ENCODE peak calls at places on chromosomes 4 and X, in eight cellular contexts. One of them, this sample, is unnamed.

GRCh38 chr4:13985824-13986223 is 358.3 kb upstream of the BOD1L1 start:
- DNase-seq in stimulated activated CD4-positive, alpha-beta T cell treated with anti-CD3 and anti-CD28 coated beads, Interleukin-1b, Interleukin-23, amount 100 ng/mL, for 4 hours: no peak
- DNase-seq in D341Med: no peak
- DNase-seq in right atrium auricular region: no peak
- DNase-seq in iris pigment epithelial cell: peak
- DNase-seq in type B pancreatic cell: no peak
- DNase-seq in IMR-90: peak
- DNase-seq in EL: no peak
- DNase-seq in this sample: peak

GRCh38 chrX:623599-624323 is 6.8 kb upstream of the SHOX start:
- DNase-seq in stimulated activated CD4-positive, alpha-beta T cell treated with anti-CD3 and anti-CD28 coated beads, Interleukin-1b, Interleukin-23, amount 100 ng/mL, for 4 hours: no peak
- DNase-seq in D341Med: peak
- DNase-seq in right atrium auricular region: peak
- DNase-seq in iris pigment epithelial cell: peak
- DNase-seq in type B pancreatic cell: no peak
- DNase-seq in IMR-90: no peak
- DNase-seq in EL: peak
- DNase-seq in this sample: no peak

GRCh38 chrX:70878925-70879324 is 29.6 kb downstream of the TEX11 start:
- DNase-seq in stimulated activated CD4-positive, alpha-beta T cell treated with anti-CD3 and anti-CD28 coated beads, Interleukin-1b, Interleukin-23, amount 100 ng/mL, for 4 hours: no peak
- DNase-seq in D341Med: no peak
- DNase-seq in right atrium auricular region: no peak
- DNase-seq in iris pigment epithelial cell: no peak
- DNase-seq in type B pancreatic cell: no peak
- DNase-seq in IMR-90: no peak
- DNase-seq in EL: no peak
- DNase-seq in this sample: no peak

GRCh38 chr4:82891728-82892466 is 944 bp upstream of the SEC31A start:
- DNase-seq in stimulated activated CD4-positive, alpha-beta T cell treated with anti-CD3 and anti-CD28 coated beads, Interleukin-1b, Interleukin-23, amount 100 ng/mL, for 4 hours: no peak
- DNase-seq in D341Med: no peak
- DNase-seq in right atrium auricular region: no peak
- DNase-seq in iris pigment epithelial cell: peak
- DNase-seq in type B pancreatic cell: no peak
- DNase-seq in IMR-90: peak
- DNase-seq in EL: peak
- DNase-seq in this sample: peak

GRCh38 chrX:21993265-21993664 is 38.9 kb upstream of the PHEX start:
- DNase-seq in stimulated activated CD4-positive, alpha-beta T cell treated with anti-CD3 and anti-CD28 coated beads, Interleukin-1b, Interleukin-23, amount 100 ng/mL, for 4 hours: no peak
- DNase-seq in D341Med: no peak
- DNase-seq in right atrium auricular region: no peak
- DNase-seq in iris pigment epithelial cell: no peak
- DNase-seq in type B pancreatic cell: no peak
- DNase-seq in IMR-90: no peak
- DNase-seq in EL: no peak
- DNase-seq in this sample: no peak

GRCh38 chrX:136608295-136608933 is 39.5 kb upstream of the CD40LG start:
- DNase-seq in stimulated activated CD4-positive, alpha-beta T cell treated with anti-CD3 and anti-CD28 coated beads, Interleukin-1b, Interleukin-23, amount 100 ng/mL, for 4 hours: peak
- DNase-seq in D341Med: peak
- DNase-seq in right atrium auricular region: no peak
- DNase-seq in iris pigment epithelial cell: peak
- DNase-seq in type B pancreatic cell: no peak
- DNase-seq in IMR-90: no peak
- DNase-seq in EL: no peak
- DNase-seq in this sample: peak

GRCh38 chrX:63764946-63765345 is 20.1 kb downstream of the ARHGEF9 start:
- DNase-seq in stimulated activated CD4-positive, alpha-beta T cell treated with anti-CD3 and anti-CD28 coated beads, Interleukin-1b, Interleukin-23, amount 100 ng/mL, for 4 hours: no peak
- DNase-seq in D341Med: no peak
- DNase-seq in right atrium auricular region: no peak
- DNase-seq in iris pigment epithelial cell: peak
- DNase-seq in type B pancreatic cell: no peak
- DNase-seq in IMR-90: peak
- DNase-seq in EL: peak
- DNase-seq in this sample: peak

GRCh38 chr4:17447675-17448298 is 64.1 kb downstream of the QDPR start:
- DNase-seq in stimulated activated CD4-positive, alpha-beta T cell treated with anti-CD3 and anti-CD28 coated beads, Interleukin-1b, Interleukin-23, amount 100 ng/mL, for 4 hours: no peak
- DNase-seq in D341Med: peak
- DNase-seq in right atrium auricular region: no peak
- DNase-seq in iris pigment epithelial cell: peak
- DNase-seq in type B pancreatic cell: no peak
- DNase-seq in IMR-90: peak
- DNase-seq in EL: peak
- DNase-seq in this sample: peak

GRCh38 chr4:40227284-40227683 is 30.5 kb downstream of the RHOH start:
- DNase-seq in stimulated activated CD4-positive, alpha-beta T cell treated with anti-CD3 and anti-CD28 coated beads, Interleukin-1b, Interleukin-23, amount 100 ng/mL, for 4 hours: peak
- DNase-seq in D341Med: no peak
- DNase-seq in right atrium auricular region: no peak
- DNase-seq in iris pigment epithelial cell: no peak
- DNase-seq in type B pancreatic cell: no peak
- DNase-seq in IMR-90: no peak
- DNase-seq in EL: no peak
- DNase-seq in this sample: no peak

GRCh38 chr4:117164338-117164737 is 79.0 kb upstream of the TRAM1L1 start:
- DNase-seq in stimulated activated CD4-positive, alpha-beta T cell treated with anti-CD3 and anti-CD28 coated beads, Interleukin-1b, Interleukin-23, amount 100 ng/mL, for 4 hours: no peak
- DNase-seq in D341Med: no peak
- DNase-seq in right atrium auricular region: no peak
- DNase-seq in iris pigment epithelial cell: no peak
- DNase-seq in type B pancreatic cell: no peak
- DNase-seq in IMR-90: no peak
- DNase-seq in EL: no peak
- DNase-seq in this sample: no peak

GRCh38 chr4:77152421-77152820 is 4.6 kb upstream of the CCNG2 start:
- DNase-seq in stimulated activated CD4-positive, alpha-beta T cell treated with anti-CD3 and anti-CD28 coated beads, Interleukin-1b, Interleukin-23, amount 100 ng/mL, for 4 hours: no peak
- DNase-seq in D341Med: no peak
- DNase-seq in right atrium auricular region: no peak
- DNase-seq in iris pigment epithelial cell: peak
- DNase-seq in type B pancreatic cell: no peak
- DNase-seq in IMR-90: peak
- DNase-seq in EL: no peak
- DNase-seq in this sample: peak

GRCh38 chr4:172009461-172009860 is 196.3 kb downstream of the GALNTL6 start:
- DNase-seq in stimulated activated CD4-positive, alpha-beta T cell treated with anti-CD3 and anti-CD28 coated beads, Interleukin-1b, Interleukin-23, amount 100 ng/mL, for 4 hours: no peak
- DNase-seq in D341Med: no peak
- DNase-seq in right atrium auricular region: no peak
- DNase-seq in iris pigment epithelial cell: no peak
- DNase-seq in type B pancreatic cell: no peak
- DNase-seq in IMR-90: no peak
- DNase-seq in EL: no peak
- DNase-seq in this sample: no peak

GRCh38 chrX:111823068-111823467 is 52.9 kb upstream of the TRPC5OS start:
- DNase-seq in stimulated activated CD4-positive, alpha-beta T cell treated with anti-CD3 and anti-CD28 coated beads, Interleukin-1b, Interleukin-23, amount 100 ng/mL, for 4 hours: no peak
- DNase-seq in D341Med: peak
- DNase-seq in right atrium auricular region: no peak
- DNase-seq in iris pigment epithelial cell: no peak
- DNase-seq in type B pancreatic cell: no peak
- DNase-seq in IMR-90: peak
- DNase-seq in EL: no peak
- DNase-seq in this sample: no peak

GRCh38 chrX:132292753-132293152 is 73.5 kb upstream of the RAP2C start:
- DNase-seq in stimulated activated CD4-positive, alpha-beta T cell treated with anti-CD3 and anti-CD28 coated beads, Interleukin-1b, Interleukin-23, amount 100 ng/mL, for 4 hours: no peak
- DNase-seq in D341Med: peak
- DNase-seq in right atrium auricular region: no peak
- DNase-seq in iris pigment epithelial cell: peak
- DNase-seq in type B pancreatic cell: no peak
- DNase-seq in IMR-90: peak
- DNase-seq in EL: peak
- DNase-seq in this sample: peak

GRCh38 chr4:64174247-64174882 is 234.9 kb downstream of the TECRL start:
- DNase-seq in stimulated activated CD4-positive, alpha-beta T cell treated with anti-CD3 and anti-CD28 coated beads, Interleukin-1b, Interleukin-23, amount 100 ng/mL, for 4 hours: no peak
- DNase-seq in D341Med: no peak
- DNase-seq in right atrium auricular region: no peak
- DNase-seq in iris pigment epithelial cell: no peak
- DNase-seq in type B pancreatic cell: no peak
- DNase-seq in IMR-90: no peak
- DNase-seq in EL: no peak
- DNase-seq in this sample: no peak

GRCh38 chr4:139809207-139810157 is 143.9 kb downstream of the MGST2 start:
- DNase-seq in stimulated activated CD4-positive, alpha-beta T cell treated with anti-CD3 and anti-CD28 coated beads, Interleukin-1b, Interleukin-23, amount 100 ng/mL, for 4 hours: no peak
- DNase-seq in D341Med: no peak
- DNase-seq in right atrium auricular region: no peak
- DNase-seq in iris pigment epithelial cell: no peak
- DNase-seq in type B pancreatic cell: no peak
- DNase-seq in IMR-90: no peak
- DNase-seq in EL: no peak
- DNase-seq in this sample: no peak

GRCh38 chr4:141098163-141098562 is 35.1 kb downstream of the RNF150 start:
- DNase-seq in stimulated activated CD4-positive, alpha-beta T cell treated with anti-CD3 and anti-CD28 coated beads, Interleukin-1b, Interleukin-23, amount 100 ng/mL, for 4 hours: no peak
- DNase-seq in D341Med: no peak
- DNase-seq in right atrium auricular region: no peak
- DNase-seq in iris pigment epithelial cell: no peak
- DNase-seq in type B pancreatic cell: no peak
- DNase-seq in IMR-90: no peak
- DNase-seq in EL: no peak
- DNase-seq in this sample: no peak

GRCh38 chrX:46965125-46965758 is 53.0 kb downstream of the JADE3 start:
- DNase-seq in stimulated activated CD4-positive, alpha-beta T cell treated with anti-CD3 and anti-CD28 coated beads, Interleukin-1b, Interleukin-23, amount 100 ng/mL, for 4 hours: no peak
- DNase-seq in D341Med: no peak
- DNase-seq in right atrium auricular region: no peak
- DNase-seq in iris pigment epithelial cell: peak
- DNase-seq in type B pancreatic cell: no peak
- DNase-seq in IMR-90: peak
- DNase-seq in EL: peak
- DNase-seq in this sample: peak

GRCh38 chr4:1012031-1012739 is 759 bp downstream of the FGFRL1 start:
- DNase-seq in stimulated activated CD4-positive, alpha-beta T cell treated with anti-CD3 and anti-CD28 coated beads, Interleukin-1b, Interleukin-23, amount 100 ng/mL, for 4 hours: no peak
- DNase-seq in D341Med: peak
- DNase-seq in right atrium auricular region: no peak
- DNase-seq in iris pigment epithelial cell: peak
- DNase-seq in type B pancreatic cell: no peak
- DNase-seq in IMR-90: no peak
- DNase-seq in EL: peak
- DNase-seq in this sample: no peak

GRCh38 chr4:53313510-53313909 is 52.4 kb downstream of the SCFD2 start:
- DNase-seq in stimulated activated CD4-positive, alpha-beta T cell treated with anti-CD3 and anti-CD28 coated beads, Interleukin-1b, Interleukin-23, amount 100 ng/mL, for 4 hours: no peak
- DNase-seq in D341Med: peak
- DNase-seq in right atrium auricular region: no peak
- DNase-seq in iris pigment epithelial cell: peak
- DNase-seq in type B pancreatic cell: no peak
- DNase-seq in IMR-90: peak
- DNase-seq in EL: peak
- DNase-seq in this sample: peak

GRCh38 chr4:10120943-10121567 is 4.5 kb upstream of the WDR1 start:
- DNase-seq in stimulated activated CD4-positive, alpha-beta T cell treated with anti-CD3 and anti-CD28 coated beads, Interleukin-1b, Interleukin-23, amount 100 ng/mL, for 4 hours: no peak
- DNase-seq in D341Med: no peak
- DNase-seq in right atrium auricular region: no peak
- DNase-seq in iris pigment epithelial cell: no peak
- DNase-seq in type B pancreatic cell: no peak
- DNase-seq in IMR-90: no peak
- DNase-seq in EL: no peak
- DNase-seq in this sample: no peak

GRCh38 chr4:152539556-152540292 is 3.8 kb upstream of the FBXW7 start:
- DNase-seq in stimulated activated CD4-positive, alpha-beta T cell treated with anti-CD3 and anti-CD28 coated beads, Interleukin-1b, Interleukin-23, amount 100 ng/mL, for 4 hours: no peak
- DNase-seq in D341Med: no peak
- DNase-seq in right atrium auricular region: no peak
- DNase-seq in iris pigment epithelial cell: no peak
- DNase-seq in type B pancreatic cell: no peak
- DNase-seq in IMR-90: no peak
- DNase-seq in EL: no peak
- DNase-seq in this sample: no peak

GRCh38 chrX:43121637-43122036 is 343.7 kb upstream of the PPP1R2C start:
- DNase-seq in stimulated activated CD4-positive, alpha-beta T cell treated with anti-CD3 and anti-CD28 coated beads, Interleukin-1b, Interleukin-23, amount 100 ng/mL, for 4 hours: no peak
- DNase-seq in D341Med: no peak
- DNase-seq in right atrium auricular region: no peak
- DNase-seq in iris pigment epithelial cell: peak
- DNase-seq in type B pancreatic cell: no peak
- DNase-seq in IMR-90: no peak
- DNase-seq in EL: no peak
- DNase-seq in this sample: peak

GRCh38 chrX:112636951-112637541 is 42.7 kb downstream of the LHFPL1 start:
- DNase-seq in stimulated activated CD4-positive, alpha-beta T cell treated with anti-CD3 and anti-CD28 coated beads, Interleukin-1b, Interleukin-23, amount 100 ng/mL, for 4 hours: no peak
- DNase-seq in D341Med: no peak
- DNase-seq in right atrium auricular region: no peak
- DNase-seq in iris pigment epithelial cell: peak
- DNase-seq in type B pancreatic cell: no peak
- DNase-seq in IMR-90: peak
- DNase-seq in EL: no peak
- DNase-seq in this sample: peak

GRCh38 chr4:136664988-136665387 is 867.3 kb downstream of the PCDH18 start:
- DNase-seq in stimulated activated CD4-positive, alpha-beta T cell treated with anti-CD3 and anti-CD28 coated beads, Interleukin-1b, Interleukin-23, amount 100 ng/mL, for 4 hours: no peak
- DNase-seq in D341Med: no peak
- DNase-seq in right atrium auricular region: no peak
- DNase-seq in iris pigment epithelial cell: peak
- DNase-seq in type B pancreatic cell: no peak
- DNase-seq in IMR-90: peak
- DNase-seq in EL: peak
- DNase-seq in this sample: no peak

GRCh38 chrX:51855698-51856097 is 37.7 kb upstream of the MAGED1 start:
- DNase-seq in stimulated activated CD4-positive, alpha-beta T cell treated with anti-CD3 and anti-CD28 coated beads, Interleukin-1b, Interleukin-23, amount 100 ng/mL, for 4 hours: no peak
- DNase-seq in D341Med: no peak
- DNase-seq in right atrium auricular region: no peak
- DNase-seq in iris pigment epithelial cell: no peak
- DNase-seq in type B pancreatic cell: no peak
- DNase-seq in IMR-90: no peak
- DNase-seq in EL: no peak
- DNase-seq in this sample: no peak

GRCh38 chr4:156677656-156678055 is 293.9 kb downstream of the PDGFC start:
- DNase-seq in stimulated activated CD4-positive, alpha-beta T cell treated with anti-CD3 and anti-CD28 coated beads, Interleukin-1b, Interleukin-23, amount 100 ng/mL, for 4 hours: no peak
- DNase-seq in D341Med: no peak
- DNase-seq in right atrium auricular region: no peak
- DNase-seq in iris pigment epithelial cell: no peak
- DNase-seq in type B pancreatic cell: no peak
- DNase-seq in IMR-90: no peak
- DNase-seq in EL: no peak
- DNase-seq in this sample: no peak

GRCh38 chr4:95465010-95465409 is 83.8 kb downstream of the UNC5C start:
- DNase-seq in stimulated activated CD4-positive, alpha-beta T cell treated with anti-CD3 and anti-CD28 coated beads, Interleukin-1b, Interleukin-23, amount 100 ng/mL, for 4 hours: no peak
- DNase-seq in D341Med: no peak
- DNase-seq in right atrium auricular region: no peak
- DNase-seq in iris pigment epithelial cell: peak
- DNase-seq in type B pancreatic cell: no peak
- DNase-seq in IMR-90: no peak
- DNase-seq in EL: no peak
- DNase-seq in this sample: no peak

GRCh38 chrX:110086916-110087484 is 84.1 kb downstream of the TMEM164 start:
- DNase-seq in stimulated activated CD4-positive, alpha-beta T cell treated with anti-CD3 and anti-CD28 coated beads, Interleukin-1b, Interleukin-23, amount 100 ng/mL, for 4 hours: no peak
- DNase-seq in D341Med: no peak
- DNase-seq in right atrium auricular region: no peak
- DNase-seq in iris pigment epithelial cell: peak
- DNase-seq in type B pancreatic cell: no peak
- DNase-seq in IMR-90: peak
- DNase-seq in EL: peak
- DNase-seq in this sample: peak

GRCh38 chr4:3613980-3614730 is 81.9 kb upstream of the LRPAP1 start:
- DNase-seq in stimulated activated CD4-positive, alpha-beta T cell treated with anti-CD3 and anti-CD28 coated beads, Interleukin-1b, Interleukin-23, amount 100 ng/mL, for 4 hours: no peak
- DNase-seq in D341Med: no peak
- DNase-seq in right atrium auricular region: no peak
- DNase-seq in iris pigment epithelial cell: no peak
- DNase-seq in type B pancreatic cell: peak
- DNase-seq in IMR-90: no peak
- DNase-seq in EL: no peak
- DNase-seq in this sample: no peak

GRCh38 chr4:79686976-79687375 is 278.9 kb upstream of the GK2 start:
- DNase-seq in stimulated activated CD4-positive, alpha-beta T cell treated with anti-CD3 and anti-CD28 coated beads, Interleukin-1b, Interleukin-23, amount 100 ng/mL, for 4 hours: no peak
- DNase-seq in D341Med: no peak
- DNase-seq in right atrium auricular region: no peak
- DNase-seq in iris pigment epithelial cell: no peak
- DNase-seq in type B pancreatic cell: no peak
- DNase-seq in IMR-90: no peak
- DNase-seq in EL: no peak
- DNase-seq in this sample: no peak

GRCh38 chr4:47814896-47815295 is 23.0 kb downstream of the CORIN start:
- DNase-seq in stimulated activated CD4-positive, alpha-beta T cell treated with anti-CD3 and anti-CD28 coated beads, Interleukin-1b, Interleukin-23, amount 100 ng/mL, for 4 hours: no peak
- DNase-seq in D341Med: no peak
- DNase-seq in right atrium auricular region: no peak
- DNase-seq in iris pigment epithelial cell: peak
- DNase-seq in type B pancreatic cell: no peak
- DNase-seq in IMR-90: peak
- DNase-seq in EL: no peak
- DNase-seq in this sample: peak

GRCh38 chr4:19026281-19026680 is 1004.7 kb upstream of the LCORL start:
- DNase-seq in stimulated activated CD4-positive, alpha-beta T cell treated with anti-CD3 and anti-CD28 coated beads, Interleukin-1b, Interleukin-23, amount 100 ng/mL, for 4 hours: no peak
- DNase-seq in D341Med: no peak
- DNase-seq in right atrium auricular region: no peak
- DNase-seq in iris pigment epithelial cell: no peak
- DNase-seq in type B pancreatic cell: no peak
- DNase-seq in IMR-90: no peak
- DNase-seq in EL: peak
- DNase-seq in this sample: no peak

GRCh38 chrX:78595901-78596502 is 63.1 kb downstream of the RTL3 start:
- DNase-seq in stimulated activated CD4-positive, alpha-beta T cell treated with anti-CD3 and anti-CD28 coated beads, Interleukin-1b, Interleukin-23, amount 100 ng/mL, for 4 hours: no peak
- DNase-seq in D341Med: no peak
- DNase-seq in right atrium auricular region: no peak
- DNase-seq in iris pigment epithelial cell: peak
- DNase-seq in type B pancreatic cell: no peak
- DNase-seq in IMR-90: no peak
- DNase-seq in EL: peak
- DNase-seq in this sample: peak

This sample was measured in fibroblast of mammary gland.